ENCODE peak calls at places on chromosomes 6 and 20, in four cellular contexts. One of them, this sample, is unnamed.

GRCh38 chr6:63278916-63279315 is 40.9 kb downstream of the LGSN start:
- DNase-seq in DND-41: no peak
- DNase-seq in astrocyte: no peak
- DNase-seq in fibroblast of lung: no peak
- DNase-seq in this sample: no peak

GRCh38 chr6:125182237-125183018 is 28.9 kb downstream of the TPD52L1 start:
- DNase-seq in fibroblast of lung: peak; percentile 66
- DNase-seq in DND-41: no peak
- DNase-seq in astrocyte: peak; percentile 54
- DNase-seq in this sample: no peak

GRCh38 chr6:235763-236360 is 56.4 kb upstream of the DUSP22 start:
- DNase-seq in fibroblast of lung: peak; percentile 37
- DNase-seq in astrocyte: peak; percentile 35
- DNase-seq in DND-41: peak; percentile 69
- DNase-seq in this sample: peak; percentile 29

GRCh38 chr6:111618407-111618806 is 12.7 kb upstream of the TRAF3IP2 start:
- DNase-seq in DND-41: no peak
- DNase-seq in astrocyte: no peak
- DNase-seq in fibroblast of lung: no peak
- DNase-seq in this sample: no peak

GRCh38 chr6:19380287-19380686 is 456.9 kb upstream of the ID4 start:
- DNase-seq in DND-41: no peak
- DNase-seq in fibroblast of lung: peak; percentile 61
- DNase-seq in astrocyte: peak; percentile 40
- DNase-seq in this sample: no peak

GRCh38 chr6:70651326-70651905 is 16.3 kb upstream of the SMAP1 start:
- DNase-seq in astrocyte: no peak
- DNase-seq in fibroblast of lung: no peak
- DNase-seq in DND-41: peak; percentile 87
- DNase-seq in this sample: no peak

GRCh38 chr6:149867876-149868640 is 3.9 kb upstream of the LRP11 start:
- DNase-seq in astrocyte: no peak
- DNase-seq in DND-41: no peak
- DNase-seq in fibroblast of lung: no peak
- DNase-seq in this sample: peak; percentile 54

GRCh38 chr6:133341607-133342158 is 100.5 kb downstream of the EYA4 start:
- DNase-seq in astrocyte: peak; percentile 88
- DNase-seq in DND-41: no peak
- DNase-seq in fibroblast of lung: peak; percentile 92
- DNase-seq in this sample: peak; percentile 47

GRCh38 chr20:9617062-9617461 is 102.7 kb downstream of the LAMP5 start:
- DNase-seq in fibroblast of lung: peak; percentile 58
- DNase-seq in DND-41: peak; percentile 56
- DNase-seq in astrocyte: peak; percentile 32
- DNase-seq in this sample: peak; percentile 77

GRCh38 chr6:25490018-25490865 is 161.8 kb upstream of the SCGN start:
- DNase-seq in astrocyte: peak; percentile 38
- DNase-seq in DND-41: peak; percentile 65
- DNase-seq in fibroblast of lung: peak; percentile 61
- DNase-seq in this sample: peak; percentile 89

GRCh38 chr20:30922129-30922528 is 335.3 kb upstream of the DEFB115 start:
- DNase-seq in DND-41: no peak
- DNase-seq in fibroblast of lung: no peak
- DNase-seq in astrocyte: no peak
- DNase-seq in this sample: no peak

GRCh38 chr6:56683882-56684281 is 41.2 kb upstream of the DST start:
- DNase-seq in DND-41: no peak
- DNase-seq in fibroblast of lung: peak; percentile 92
- DNase-seq in astrocyte: peak; percentile 90
- DNase-seq in this sample: peak; percentile 17

GRCh38 chr20:11153819-11154218 is 480.0 kb upstream of the JAG1 start:
- DNase-seq in astrocyte: peak; percentile 66
- DNase-seq in fibroblast of lung: peak; percentile 66
- DNase-seq in DND-41: no peak
- DNase-seq in this sample: no peak

GRCh38 chr20:50762435-50763201 is 31.2 kb downstream of the PARD6B start:
- DNase-seq in fibroblast of lung: peak; percentile 70
- DNase-seq in DND-41: no peak
- DNase-seq in astrocyte: peak; percentile 62
- DNase-seq in this sample: no peak

GRCh38 chr6:14408491-14408890 is 290.9 kb downstream of the CD83 start:
- DNase-seq in DND-41: no peak
- DNase-seq in fibroblast of lung: no peak
- DNase-seq in astrocyte: no peak
- DNase-seq in this sample: no peak

GRCh38 chr6:52547647-52548352 is 29.1 kb downstream of the TRAM2 start:
- DNase-seq in DND-41: no peak
- DNase-seq in astrocyte: peak; percentile 65
- DNase-seq in fibroblast of lung: peak; percentile 75
- DNase-seq in this sample: no peak

GRCh38 chr20:46963758-46964181 is 69.1 kb downstream of the EYA2 start:
- DNase-seq in DND-41: no peak
- DNase-seq in fibroblast of lung: no peak
- DNase-seq in astrocyte: no peak
- DNase-seq in this sample: no peak

GRCh38 chr6:109237082-109237985 is 142.0 kb downstream of the CEP57L1 start:
- DNase-seq in fibroblast of lung: no peak
- DNase-seq in DND-41: no peak
- DNase-seq in astrocyte: no peak
- DNase-seq in this sample: no peak

GRCh38 chr20:43448748-43449535 is 8.8 kb upstream of the SRSF6 start:
- DNase-seq in DND-41: peak; percentile 60
- DNase-seq in astrocyte: no peak
- DNase-seq in fibroblast of lung: peak; percentile 25
- DNase-seq in this sample: peak; percentile 72

GRCh38 chr6:132140150-132140549 is 189.0 kb upstream of the CCN2 start:
- DNase-seq in fibroblast of lung: no peak
- DNase-seq in DND-41: no peak
- DNase-seq in astrocyte: no peak
- DNase-seq in this sample: no peak

GRCh38 chr20:38842558-38842981 is 37.1 kb downstream of the PPP1R16B start:
- DNase-seq in DND-41: peak; percentile 79
- DNase-seq in fibroblast of lung: no peak
- DNase-seq in astrocyte: no peak
- DNase-seq in this sample: no peak

GRCh38 chr6:134925800-134926199 is 24.1 kb downstream of the ALDH8A1 start:
- DNase-seq in fibroblast of lung: peak; percentile 80
- DNase-seq in astrocyte: peak; percentile 75
- DNase-seq in DND-41: no peak
- DNase-seq in this sample: no peak

GRCh38 chr20:57953638-57954037 is 243.8 kb upstream of the PMEPA1 start:
- DNase-seq in fibroblast of lung: peak; percentile 78
- DNase-seq in astrocyte: peak; percentile 72
- DNase-seq in DND-41: no peak
- DNase-seq in this sample: peak; percentile 17

GRCh38 chr20:1383621-1384404 is 9.0 kb downstream of the FKBP1A start:
- DNase-seq in fibroblast of lung: no peak
- DNase-seq in DND-41: no peak
- DNase-seq in astrocyte: no peak
- DNase-seq in this sample: no peak

GRCh38 chr20:50221501-50222323 is 31.1 kb downstream of the CEBPB start:
- DNase-seq in fibroblast of lung: peak; percentile 47
- DNase-seq in astrocyte: peak; percentile 30
- DNase-seq in DND-41: no peak
- DNase-seq in this sample: no peak

GRCh38 chr20:35369804-35370203 is 42.0 kb downstream of the UQCC1 start:
- DNase-seq in fibroblast of lung: peak; percentile 96
- DNase-seq in astrocyte: peak; percentile 94
- DNase-seq in DND-41: no peak
- DNase-seq in this sample: no peak

GRCh38 chr6:163094881-163095280 is 319.6 kb upstream of the QKI start:
- DNase-seq in fibroblast of lung: no peak
- DNase-seq in DND-41: no peak
- DNase-seq in astrocyte: no peak
- DNase-seq in this sample: no peak

GRCh38 chr20:5557123-5557522 is 193.1 kb upstream of the SHLD1 start:
- DNase-seq in DND-41: peak; percentile 61
- DNase-seq in astrocyte: peak; percentile 18
- DNase-seq in fibroblast of lung: peak; percentile 17
- DNase-seq in this sample: peak; percentile 47

GRCh38 chr6:149698175-149698574 is 19.7 kb downstream of the LATS1 start:
- DNase-seq in astrocyte: no peak
- DNase-seq in DND-41: no peak
- DNase-seq in fibroblast of lung: no peak
- DNase-seq in this sample: no peak

GRCh38 chr6:138473144-138473543 is 26.1 kb downstream of the NHSL1 start:
- DNase-seq in astrocyte: no peak
- DNase-seq in DND-41: no peak
- DNase-seq in fibroblast of lung: no peak
- DNase-seq in this sample: no peak

GRCh38 chr6:77740380-77740779 is 87.5 kb downstream of the MEI4 start:
- DNase-seq in fibroblast of lung: peak; percentile 3
- DNase-seq in DND-41: no peak
- DNase-seq in astrocyte: peak; percentile 2
- DNase-seq in this sample: peak; percentile 9

GRCh38 chr6:138287144-138287955 is 69.1 kb upstream of the PBOV1 start:
- DNase-seq in astrocyte: peak; percentile 21
- DNase-seq in fibroblast of lung: peak; percentile 25
- DNase-seq in DND-41: peak; percentile 36
- DNase-seq in this sample: peak; percentile 28

GRCh38 chr6:137214931-137215330 is 4.3 kb downstream of the IFNGR1 start:
- DNase-seq in DND-41: no peak
- DNase-seq in astrocyte: no peak
- DNase-seq in fibroblast of lung: no peak
- DNase-seq in this sample: no peak

GRCh38 chr6:143399176-143399575 is 51.3 kb downstream of the ADAT2 start:
- DNase-seq in astrocyte: no peak
- DNase-seq in fibroblast of lung: peak; percentile 20
- DNase-seq in DND-41: no peak
- DNase-seq in this sample: no peak

GRCh38 chr20:19944772-19945459 is 72.2 kb upstream of the NAA20 start:
- DNase-seq in astrocyte: peak; percentile 85
- DNase-seq in DND-41: no peak
- DNase-seq in fibroblast of lung: peak; percentile 86
- DNase-seq in this sample: no peak

GRCh38 chr20:22584630-22584921 is 204 bp upstream of the FOXA2 start:
- DNase-seq in DND-41: no peak
- DNase-seq in fibroblast of lung: no peak
- DNase-seq in astrocyte: no peak
- DNase-seq in this sample: no peak

GRCh38 chr20:22586645-22587310 is 2.4 kb upstream of the FOXA2 start:
- DNase-seq in DND-41: no peak
- DNase-seq in fibroblast of lung: no peak
- DNase-seq in astrocyte: no peak
- DNase-seq in this sample: peak; percentile 34

GRCh38 chr20:22583773-22584629 is at the start of gene FOXA2:
- DNase-seq in fibroblast of lung: no peak
- DNase-seq in DND-41: no peak
- DNase-seq in astrocyte: no peak
- DNase-seq in this sample: no peak

GRCh38 chr20:22584922-22585785 is 782 bp upstream of the FOXA2 start:
- DNase-seq in DND-41: no peak
- DNase-seq in fibroblast of lung: no peak
- DNase-seq in astrocyte: no peak
- DNase-seq in this sample: no peak

GRCh38 chr20:22585786-22586493 is 1.6 kb upstream of the FOXA2 start:
- DNase-seq in DND-41: no peak
- DNase-seq in astrocyte: no peak
- DNase-seq in fibroblast of lung: no peak
- DNase-seq in this sample: no peak
- TF ChIP-seq EZH2 in DND-41: no peak
- TF ChIP-seq EZH2 in astrocyte: no peak
- TF ChIP-seq EZH2 in fibroblast of lung: no peak
- TF ChIP-seq EZH2 in this sample: no peak

GRCh38 chr6:170293411-170293844 is 2.5 kb upstream of the DLL1 start:
- DNase-seq in astrocyte: no peak
- DNase-seq in DND-41: no peak
- DNase-seq in fibroblast of lung: no peak
- DNase-seq in this sample: no peak
- TF ChIP-seq EZH2 in astrocyte: no peak
- TF ChIP-seq EZH2 in DND-41: no peak
- TF ChIP-seq EZH2 in fibroblast of lung: peak; percentile 67
- TF ChIP-seq EZH2 in this sample: no peak

GRCh38 chr6:66623050-66623449 is 916.0 kb upstream of the EYS start:
- DNase-seq in DND-41: no peak
- DNase-seq in fibroblast of lung: no peak
- DNase-seq in astrocyte: no peak
- DNase-seq in this sample: no peak

GRCh38 chr6:66628917-66629316 is 921.9 kb upstream of the EYS start:
- DNase-seq in fibroblast of lung: no peak
- DNase-seq in astrocyte: no peak
- DNase-seq in DND-41: no peak
- DNase-seq in this sample: no peak
- TF ChIP-seq EZH2 in fibroblast of lung: no peak
- TF ChIP-seq EZH2 in astrocyte: no peak
- TF ChIP-seq EZH2 in DND-41: no peak
- TF ChIP-seq EZH2 in this sample: no peak

DNA sequence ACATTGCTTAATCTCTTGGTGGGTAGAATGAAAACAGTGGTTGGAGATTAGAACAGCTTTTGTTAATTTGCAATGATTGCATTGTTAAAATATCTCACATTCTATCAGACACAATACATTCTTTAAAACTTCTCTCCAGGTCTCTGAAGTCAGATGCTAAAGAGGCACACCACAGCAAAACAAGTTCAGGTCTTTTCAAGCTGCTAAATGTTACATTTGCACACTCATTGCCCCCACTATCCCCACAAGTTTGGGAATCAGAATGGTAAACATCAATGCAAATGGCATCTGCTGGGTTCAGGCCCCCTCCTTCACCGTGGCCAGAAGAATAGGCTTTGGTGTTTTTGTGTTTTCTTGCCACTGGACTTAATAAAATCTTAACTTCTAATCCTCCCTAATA is 10.1 kb upstream of the HAO1 start:
- DNase-seq in DND-41: no peak
- DNase-seq in fibroblast of lung: no peak
- DNase-seq in astrocyte: no peak
- DNase-seq in this sample: no peak
- TF ChIP-seq EZH2 in DND-41: no peak
- TF ChIP-seq EZH2 in fibroblast of lung: no peak
- TF ChIP-seq EZH2 in astrocyte: no peak
- TF ChIP-seq EZH2 in this sample: no peak

DNA sequence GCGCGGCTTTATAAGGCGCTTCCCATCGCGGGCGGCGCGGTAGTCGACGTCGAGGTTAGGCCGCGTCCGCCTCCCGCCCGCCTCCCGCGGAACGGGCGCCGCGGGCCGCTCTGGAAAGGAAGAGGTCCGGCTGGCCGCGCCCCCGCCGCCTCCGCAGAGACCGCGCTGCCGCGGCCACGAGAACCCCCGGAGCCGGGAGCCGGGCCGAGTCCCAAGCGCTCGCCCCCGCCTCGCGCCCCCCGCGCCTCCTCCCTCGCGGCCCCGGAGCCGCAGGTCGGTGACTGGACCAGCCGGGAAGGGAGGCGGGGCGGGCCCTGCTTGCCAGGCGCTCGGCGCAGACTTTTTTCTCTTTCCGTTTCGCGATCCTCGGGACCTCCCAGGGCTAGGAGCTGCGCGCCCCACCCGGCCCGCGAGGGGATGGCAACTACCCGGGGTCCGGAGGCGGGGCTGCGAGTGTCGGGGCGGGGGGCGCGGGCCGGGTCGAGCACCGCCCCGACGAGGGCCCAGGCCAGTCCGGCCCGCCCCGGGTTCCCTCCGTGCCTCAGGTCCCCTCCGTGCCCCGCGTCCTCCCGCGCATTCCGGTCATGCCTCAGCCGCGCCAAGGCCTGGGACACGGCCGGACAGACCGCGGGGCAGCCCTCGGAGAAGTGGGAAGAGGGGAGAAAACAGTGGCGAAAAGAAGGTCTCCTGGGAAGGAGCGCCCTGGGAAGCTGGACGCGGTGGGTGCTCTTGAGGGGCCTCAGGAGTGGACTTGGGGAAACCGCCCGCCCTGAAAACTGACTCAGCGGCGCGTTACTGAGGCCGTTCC is 421 bp upstream of the PXDC1 start:
- DNase-seq in fibroblast of lung: peak; percentile 93
- DNase-seq in DND-41: no peak
- DNase-seq in astrocyte: peak; percentile 84
- DNase-seq in this sample: peak; percentile 88
- TF ChIP-seq EZH2 in fibroblast of lung: no peak
- TF ChIP-seq EZH2 in DND-41: no peak
- TF ChIP-seq EZH2 in astrocyte: no peak
- TF ChIP-seq EZH2 in this sample: no peak